ENCODE peak calls at places on chromosomes 12 and 14, in seven cellular contexts. C is natural killer cell, G is cardiac fibroblast, L is fibroblast of lung, J is Calu3, Y is right atrium auricular region, O is tibial artery. T is an unnamed sample.

GRCh38 chr12:80045594-80045993 is 53.7 kb upstream of the OTOGL start:
- DNase-seq in J (no peak), Y (no peak), L (peak; percentile 87), C (no peak), G (peak; percentile 73), O (no peak), T (no peak)

GRCh38 chr14:65594153-65594881 is 181.8 kb downstream of the FUT8 start:
- DNase-seq in Y (no peak), J (peak; percentile 45), G (no peak), L (no peak), O (no peak), C (no peak), T (no peak)

GRCh38 chr14:23894687-23895419 is 58.7 kb upstream of the DHRS4 start:
- DNase-seq in Y (no peak), L (no peak), O (no peak), J (no peak), G (no peak), C (no peak), T (no peak)

GRCh38 chr14:100547633-100548294 is 39.5 kb downstream of the BEGAIN start:
- DNase-seq in J (peak; percentile 73), Y (peak; percentile 66), G (peak; percentile 68), O (peak; percentile 77), C (no peak), L (peak; percentile 59), T (no peak)

GRCh38 chr12:132282950-132283771 is 46.2 kb downstream of the GALNT9 start:
- DNase-seq in L (no peak), J (peak; percentile 65), G (no peak), C (no peak), O (no peak), Y (no peak), T (no peak)

GRCh38 chr12:132249747-132250478 is 79.5 kb downstream of the GALNT9 start:
- DNase-seq in C (no peak), L (no peak), Y (no peak), J (no peak), O (no peak), G (no peak), T (no peak)

GRCh38 chr14:31270196-31270772 is 62.7 kb upstream of the HECTD1 start:
- DNase-seq in J (peak; percentile 13), O (no peak), C (no peak), G (peak; percentile 61), L (no peak), Y (no peak), T (no peak)

GRCh38 chr12:103771466-103771865 is 69.6 kb downstream of the NT5DC3 start:
- DNase-seq in G (peak; percentile 45), J (peak; percentile 75), O (no peak), L (peak; percentile 61), Y (no peak), C (no peak), T (no peak)

GRCh38 chr12:60173213-60174170 is 577.7 kb downstream of the SLC16A7 start:
- DNase-seq in O (no peak), C (no peak), G (no peak), J (peak; percentile 47), L (no peak), Y (no peak), T (no peak)

GRCh38 chr14:68027276-68027675 is 207.7 kb downstream of the RAD51B start:
- DNase-seq in C (no peak), G (peak; percentile 51), O (no peak), L (peak; percentile 19), J (no peak), Y (no peak), T (no peak)

GRCh38 chr12:113154351-113154973 is 4.9 kb downstream of the CFAP73 start:
- DNase-seq in J (no peak), G (peak; percentile 29), L (peak; percentile 14), Y (no peak), C (no peak), O (no peak), T (no peak)

GRCh38 chr12:93536766-93537515 is 35.5 kb upstream of the SOCS2 start:
- DNase-seq in C (no peak), O (no peak), G (peak; percentile 16), Y (no peak), J (no peak), L (no peak), T (no peak)

GRCh38 chr12:2387051-2387834 is 334.5 kb downstream of the CACNA1C start:
- DNase-seq in J (no peak), G (peak; percentile 4), C (no peak), L (no peak), O (peak; percentile 50), Y (no peak), T (no peak)

GRCh38 chr12:121223283-121223946 is 13.5 kb downstream of the P2RX4 start:
- DNase-seq in Y (no peak), L (no peak), O (no peak), G (peak; percentile 22), C (no peak), J (peak; percentile 40), T (no peak)

GRCh38 chr14:74671789-74672188 is 41.1 kb downstream of the AREL1 start:
- DNase-seq in J (no peak), L (peak; percentile 74), Y (no peak), G (peak; percentile 90), C (no peak), O (no peak), T (no peak)

GRCh38 chr12:130965668-130966067 is 12.0 kb downstream of the ADGRD1 start:
- DNase-seq in J (no peak), O (no peak), C (no peak), G (peak; percentile 46), L (peak; percentile 12), Y (no peak), T (no peak)

GRCh38 chr12:89358805-89359204 is 6.5 kb upstream of the DUSP6 start:
- DNase-seq in Y (no peak), L (no peak), C (no peak), G (no peak), J (no peak), O (no peak), T (no peak)

GRCh38 chr12:89359615-89360014 is 7.3 kb upstream of the DUSP6 start:
- DNase-seq in G (no peak), O (no peak), J (no peak), C (no peak), L (no peak), Y (no peak), T (no peak)

GRCh38 chr12:89356069-89356665 is 3.9 kb upstream of the DUSP6 start:
- DNase-seq in L (no peak), Y (no peak), G (no peak), O (no peak), J (no peak), C (no peak), T (no peak)

GRCh38 chr12:89355243-89356068 is 3.2 kb upstream of the DUSP6 start:
- DNase-seq in G (peak; percentile 45), C (no peak), O (no peak), Y (no peak), J (no peak), L (peak; percentile 40), T (no peak)

DNA sequence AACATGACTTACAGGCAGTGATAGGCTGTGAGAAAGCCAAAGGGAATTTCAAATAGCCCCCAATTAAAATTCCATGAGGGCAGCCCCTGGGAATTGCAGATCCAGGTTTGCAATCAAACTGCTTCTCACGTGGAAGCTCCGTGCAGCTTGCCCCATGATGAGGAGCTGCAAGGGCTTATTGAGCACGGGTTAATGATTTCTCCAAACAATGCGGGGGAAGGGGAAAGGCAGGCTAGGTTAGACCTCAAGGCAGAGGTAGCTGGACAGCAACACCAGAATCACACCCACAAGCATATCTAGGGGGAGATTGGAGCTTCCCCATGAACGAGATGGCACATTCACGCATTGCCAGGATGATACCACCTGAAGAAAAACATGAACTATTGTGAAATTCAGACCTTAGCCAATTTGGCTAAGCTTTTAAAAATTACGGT is 5.0 kb upstream of the DUSP6 start:
- DNase-seq in C (no peak), Y (no peak), J (peak; percentile 65), G (no peak), O (no peak), L (no peak), T (no peak)
- TF ChIP-seq CTCF in C (no peak), Y (no peak), J (no peak), G (no peak), O (no peak), L (no peak), T (no peak)

GRCh38 chr14:95659986-95660385 is 26.2 kb upstream of the TCL1B start:
- DNase-seq in J (no peak), O (no peak), C (no peak), G (no peak), Y (no peak), L (no peak), T (no peak)

GRCh38 chr14:95664046-95664445 is 22.2 kb upstream of the TCL1B start:
- DNase-seq in L (no peak), J (no peak), Y (no peak), O (no peak), C (no peak), G (no peak), T (no peak)

GRCh38 chr14:95662376-95663186 is 23.6 kb upstream of the TCL1B start:
- DNase-seq in O (no peak), C (no peak), J (no peak), G (no peak), Y (no peak), L (no peak), T (no peak)

GRCh38 chr14:95663226-95663797 is 22.9 kb upstream of the TCL1B start:
- DNase-seq in C (no peak), L (no peak), Y (no peak), O (no peak), J (no peak), G (no peak), T (no peak)

DNA sequence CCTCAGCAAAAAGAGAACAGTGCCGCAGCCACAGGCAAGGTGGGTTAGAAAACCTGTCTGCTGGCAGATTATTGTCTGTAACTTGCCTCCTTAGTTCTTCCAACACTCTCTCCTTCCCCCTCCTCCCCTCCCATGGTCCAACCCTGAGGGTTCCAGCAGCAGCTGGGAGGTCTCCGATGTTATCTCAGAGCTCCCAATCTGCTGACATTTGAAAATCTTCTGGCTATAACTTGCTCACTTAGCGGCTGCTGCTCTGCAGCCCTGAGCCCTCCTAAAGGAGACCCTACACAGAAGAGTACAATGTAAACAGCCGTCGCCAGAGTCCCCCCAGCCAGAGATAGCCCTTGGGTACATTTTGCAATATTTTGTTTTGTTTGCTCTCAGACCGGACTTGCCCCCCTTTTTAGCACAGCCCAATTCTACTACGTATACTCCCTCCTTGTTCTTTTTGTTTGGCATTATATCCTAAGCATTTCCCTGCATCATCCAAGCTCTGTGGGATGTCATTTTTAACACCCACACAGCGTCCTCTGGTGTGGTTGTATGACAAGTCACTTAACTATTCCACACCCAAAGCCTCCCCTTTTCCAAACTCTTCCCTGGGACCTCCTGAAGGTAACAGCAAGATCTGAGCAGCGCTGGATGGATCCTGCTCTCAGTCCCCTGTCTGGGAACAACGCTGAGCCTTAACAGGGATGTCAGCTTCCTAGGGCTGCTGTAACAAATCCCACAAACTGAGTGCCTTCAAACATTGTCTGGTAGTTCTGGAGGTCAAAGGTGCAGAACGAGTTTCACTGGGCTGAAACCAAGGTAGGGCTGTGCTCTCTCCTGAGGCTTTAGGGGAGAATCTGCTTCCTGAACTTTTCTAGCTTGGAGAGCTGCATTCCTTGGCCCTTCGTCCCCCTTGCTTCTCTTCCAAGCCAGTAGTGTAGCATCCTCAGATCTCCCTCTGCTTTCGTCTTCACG is 25.4 kb upstream of the TCL1B start:
- DNase-seq in L (no peak), Y (no peak), C (no peak), J (no peak), O (no peak), G (no peak), T (no peak)
- TF ChIP-seq CTCF in L (no peak), Y (no peak), C (no peak), J (no peak), O (no peak), G (no peak), T (no peak)

GRCh38 chr12:120150919-120151525 is 34.5 kb upstream of the RAB35 start:
- DNase-seq in L (no peak), Y (no peak), C (no peak), J (no peak), G (no peak), O (no peak), T (no peak)
- TF ChIP-seq CTCF in L (no peak), Y (no peak), C (no peak), J (no peak), G (no peak), O (no peak), T (no peak)

GRCh38 chr12:53328043-53328435 is 6.6 kb upstream of the AAAS start:
- DNase-seq in G (no peak), L (no peak), Y (no peak), C (no peak), O (no peak), J (no peak), T (no peak)
- TF ChIP-seq CTCF in G (peak; percentile 5), L (no peak), Y (no peak), C (no peak), O (no peak), J (no peak), T (peak; percentile 19)